ENCODE peak calls at places on chromosomes 4 and X, in six cellular contexts. M is mucosa of descending colon, I is ACHN, Y is pons, K is psoas muscle, G is HAP-1. J is an unnamed sample.
A peak's percentile ranks its signal among the peaks of the same experiment; 100 is the strongest.

GRCh38 chr4:173281420-173282333 is 52.5 kb downstream of the HMGB2 start:
- DNase-seq in M (no peak), I (no peak), Y (no peak), K (no peak), G (no peak), J (no peak)

GRCh38 chrX:38379088-38379487 is 26.7 kb downstream of the OTC start:
- DNase-seq in M (no peak), I (no peak), Y (no peak), K (no peak), G (no peak), J (no peak)

GRCh38 chr4:76987153-76987562 is 37.6 kb downstream of the SEPTIN11 start:
- DNase-seq in M (no peak), I (no peak), Y (no peak), K (no peak), G (no peak), J (peak; percentile 99)

GRCh38 chrX:97763391-97763790 is 879.7 kb downstream of the RPA4 start:
- DNase-seq in M (no peak), I (no peak), Y (no peak), K (no peak), G (peak; percentile 62), J (no peak)

GRCh38 chr4:110087116-110087708 is 111.2 kb downstream of the ELOVL6 start:
- DNase-seq in M (no peak), I (peak; percentile 42), Y (peak; percentile 88), K (no peak), G (no peak), J (peak; percentile 93)

GRCh38 chrX:15233416-15234015 is 36.4 kb downstream of the ASB9 start:
- DNase-seq in M (no peak), I (no peak), Y (peak; percentile 46), K (no peak), G (no peak), J (no peak)

GRCh38 chrX:136765957-136766356 is 14.8 kb downstream of the ARHGEF6 start:
- DNase-seq in M (no peak), I (no peak), Y (no peak), K (no peak), G (no peak), J (no peak)

GRCh38 chrX:12447448-12448154 is 309.3 kb downstream of the FRMPD4 start:
- DNase-seq in M (no peak), I (no peak), Y (no peak), K (no peak), G (no peak), J (peak; percentile 76)

GRCh38 chrX:24424948-24425347 is 40.1 kb upstream of the PDK3 start:
- DNase-seq in M (no peak), I (no peak), Y (no peak), K (peak; percentile 53), G (no peak), J (peak; percentile 16)